ENCODE peak calls at places on chromosomes 6 and 20, in five cellular contexts. One of them, this sample, is unnamed.

GRCh38 chr20:41110012-41110411 is 27.3 kb upstream of the PLCG1 start:
- DNase-seq in HCT116: no peak
- DNase-seq in GM12878: no peak
- DNase-seq in SK-N-SH: no peak
- DNase-seq in K562: no peak
- DNase-seq in this sample: no peak

GRCh38 chr6:32082951-32083350 is 26.2 kb downstream of the TNXB start:
- DNase-seq in HCT116: no peak
- DNase-seq in GM12878: no peak
- DNase-seq in SK-N-SH: no peak
- DNase-seq in K562: no peak
- DNase-seq in this sample: no peak

GRCh38 chr20:17808357-17808756 is 108.6 kb downstream of the BANF2 start:
- DNase-seq in HCT116: no peak
- DNase-seq in SK-N-SH: peak
- DNase-seq in GM12878: no peak
- DNase-seq in K562: no peak
- DNase-seq in this sample: no peak

GRCh38 chr6:116251568-116252384 is 2.1 kb downstream of the TSPYL4 start:
- DNase-seq in GM12878: no peak
- DNase-seq in K562: no peak
- DNase-seq in HCT116: no peak
- DNase-seq in SK-N-SH: no peak
- DNase-seq in this sample: no peak

GRCh38 chr20:4401601-4402000 is 320.1 kb upstream of the PRND start:
- DNase-seq in K562: no peak
- DNase-seq in SK-N-SH: no peak
- DNase-seq in GM12878: no peak
- DNase-seq in HCT116: no peak
- DNase-seq in this sample: no peak

GRCh38 chr6:7912736-7913517 is 2.3 kb upstream of the TXNDC5 start:
- DNase-seq in K562: peak
- DNase-seq in GM12878: no peak
- DNase-seq in SK-N-SH: no peak
- DNase-seq in HCT116: no peak
- DNase-seq in this sample: no peak

GRCh38 chr20:61571221-61571620 is 319.2 kb downstream of the CDH4 start:
- DNase-seq in HCT116: no peak
- DNase-seq in SK-N-SH: no peak
- DNase-seq in GM12878: no peak
- DNase-seq in K562: no peak
- DNase-seq in this sample: no peak

GRCh38 chr6:28981391-28981832 is 23.7 kb downstream of the ZNF311 start:
- DNase-seq in GM12878: peak
- DNase-seq in SK-N-SH: peak
- DNase-seq in K562: no peak
- DNase-seq in HCT116: peak
- DNase-seq in this sample: no peak

GRCh38 chr20:34240698-34241615 is at the start of gene ASIP:
- DNase-seq in HCT116: no peak
- DNase-seq in SK-N-SH: no peak
- DNase-seq in K562: no peak
- DNase-seq in GM12878: no peak
- DNase-seq in this sample: no peak

GRCh38 chr6:47097092-47097945 is 55.2 kb upstream of the ADGRF1 start:
- DNase-seq in HCT116: peak
- DNase-seq in SK-N-SH: peak
- DNase-seq in GM12878: peak
- DNase-seq in K562: peak
- DNase-seq in this sample: peak

GRCh38 chr6:43861212-43861918 is 91.4 kb downstream of the VEGFA start:
- DNase-seq in K562: no peak
- DNase-seq in HCT116: no peak
- DNase-seq in SK-N-SH: no peak
- DNase-seq in GM12878: no peak
- DNase-seq in this sample: no peak

GRCh38 chr6:130674604-130675003 is 152.6 kb upstream of the SMLR1 start:
- DNase-seq in GM12878: no peak
- DNase-seq in SK-N-SH: no peak
- DNase-seq in K562: no peak
- DNase-seq in HCT116: no peak
- DNase-seq in this sample: no peak

GRCh38 chr6:46378882-46379405 is 112.3 kb downstream of the RCAN2 start:
- DNase-seq in K562: no peak
- DNase-seq in SK-N-SH: no peak
- DNase-seq in GM12878: no peak
- DNase-seq in HCT116: no peak
- DNase-seq in this sample: no peak

GRCh38 chr20:24983896-24984295 is 8.7 kb downstream of the APMAP start:
- DNase-seq in GM12878: no peak
- DNase-seq in HCT116: no peak
- DNase-seq in SK-N-SH: no peak
- DNase-seq in K562: no peak
- DNase-seq in this sample: no peak

GRCh38 chr20:24981282-24981681 is 11.3 kb downstream of the APMAP start:
- DNase-seq in GM12878: no peak
- DNase-seq in SK-N-SH: no peak
- DNase-seq in K562: no peak
- DNase-seq in HCT116: no peak
- DNase-seq in this sample: no peak

GRCh38 chr20:24979036-24979960 is 13.3 kb downstream of the APMAP start:
- DNase-seq in K562: no peak
- DNase-seq in HCT116: no peak
- DNase-seq in SK-N-SH: no peak
- DNase-seq in GM12878: no peak
- DNase-seq in this sample: no peak

GRCh38 chr20:24980321-24981053 is 12.1 kb downstream of the APMAP start:
- DNase-seq in SK-N-SH: no peak
- DNase-seq in HCT116: no peak
- DNase-seq in GM12878: no peak
- DNase-seq in K562: no peak
- DNase-seq in this sample: no peak

DNA sequence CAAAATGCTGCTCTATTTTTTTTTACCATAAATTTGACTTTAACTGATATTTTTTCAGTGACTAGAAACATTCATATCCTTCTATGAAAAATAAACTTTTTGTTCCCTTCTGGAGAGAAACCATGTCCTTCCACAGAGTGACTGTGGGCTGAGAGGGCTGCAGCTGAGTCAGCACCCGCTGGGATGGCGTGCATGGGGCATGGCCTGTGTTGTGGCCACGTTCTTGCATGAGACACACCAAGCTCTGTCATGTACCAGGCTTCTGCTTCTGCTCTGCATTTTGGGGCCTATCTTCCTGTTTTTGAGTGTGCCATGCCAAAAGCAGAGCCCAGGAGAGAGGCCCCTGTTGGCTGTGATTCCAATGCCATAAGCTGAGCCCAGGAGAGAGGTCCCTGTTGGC is 10.8 kb downstream of the APMAP start:
- DNase-seq in SK-N-SH: no peak
- DNase-seq in K562: no peak
- DNase-seq in GM12878: no peak
- DNase-seq in HCT116: no peak
- DNase-seq in this sample: no peak
- TF ChIP-seq JUND in SK-N-SH: no peak
- TF ChIP-seq JUND in K562: no peak
- TF ChIP-seq JUND in GM12878: no peak
- TF ChIP-seq JUND in HCT116: no peak
- TF ChIP-seq JUND in this sample: no peak

DNA sequence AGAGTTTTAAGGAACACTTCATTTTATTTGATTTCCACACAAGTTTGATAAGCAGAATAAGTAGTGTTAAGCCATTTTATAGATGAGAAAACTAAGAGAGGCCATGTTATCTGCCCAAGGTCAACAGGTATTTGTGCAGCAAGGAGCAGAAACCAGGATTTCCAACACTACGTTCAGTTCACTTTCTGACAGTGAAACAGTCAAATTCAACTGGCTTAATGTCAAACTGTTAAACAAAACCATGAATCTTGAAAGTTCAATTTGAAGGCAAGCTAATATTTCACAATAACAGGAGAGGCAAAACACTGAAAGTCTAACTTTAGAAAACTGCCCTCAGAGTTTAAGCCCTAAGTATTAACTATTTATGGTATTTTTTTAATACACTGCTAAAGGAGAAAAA is 32.6 kb downstream of the DTNBP1 start:
- DNase-seq in SK-N-SH: no peak
- DNase-seq in K562: no peak
- DNase-seq in GM12878: no peak
- DNase-seq in HCT116: no peak
- DNase-seq in this sample: no peak
- TF ChIP-seq JUND in SK-N-SH: no peak
- TF ChIP-seq JUND in K562: no peak
- TF ChIP-seq JUND in GM12878: no peak
- TF ChIP-seq JUND in HCT116: no peak
- TF ChIP-seq JUND in this sample: no peak

DNA sequence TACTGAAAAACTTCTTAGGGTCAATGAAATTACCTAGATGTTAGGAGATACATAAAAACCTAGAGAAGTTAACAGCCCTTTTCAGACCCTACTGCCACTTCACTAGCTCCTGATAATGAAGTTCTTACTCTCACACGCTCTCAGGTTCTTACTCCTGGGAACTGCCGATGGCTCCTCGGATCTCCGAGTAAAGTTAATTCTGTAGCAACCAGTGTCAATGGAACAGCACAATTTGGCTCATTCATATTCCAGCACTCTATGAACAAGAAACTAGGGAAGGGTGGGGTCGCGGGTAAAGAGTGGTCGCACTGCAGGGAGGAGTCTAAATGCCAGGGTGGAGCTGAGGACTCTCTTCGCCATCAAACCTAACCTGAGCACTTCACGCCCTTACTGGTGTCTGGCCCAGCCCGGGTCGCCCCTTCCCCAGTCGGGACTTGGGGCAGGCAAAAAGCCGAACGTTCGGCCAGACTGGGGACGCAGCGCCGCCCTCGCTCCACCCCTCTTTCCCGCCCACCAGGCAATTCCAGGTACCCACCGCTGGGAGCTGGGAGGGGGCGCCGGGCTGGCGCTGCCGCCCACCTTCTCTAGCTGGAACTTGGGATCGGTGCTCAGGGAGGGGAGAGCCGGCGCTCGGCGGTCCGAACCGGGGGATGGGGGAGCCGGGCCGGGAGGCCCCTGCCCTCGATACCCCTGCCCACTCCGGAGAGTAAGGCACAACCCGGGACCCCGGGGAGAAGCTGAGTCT is 744 bp downstream of the RAB23 start:
- DNase-seq in GM12878: no peak
- DNase-seq in SK-N-SH: peak
- DNase-seq in HCT116: peak
- DNase-seq in K562: peak
- DNase-seq in this sample: peak
- TF ChIP-seq JUND in GM12878: no peak
- TF ChIP-seq JUND in SK-N-SH: no peak
- TF ChIP-seq JUND in HCT116: no peak
- TF ChIP-seq JUND in K562: no peak
- TF ChIP-seq JUND in this sample: no peak

GRCh38 chr6:143592335-143592734 is 80.8 kb upstream of the FUCA2 start:
- DNase-seq in SK-N-SH: no peak
- DNase-seq in K562: peak
- DNase-seq in GM12878: no peak
- DNase-seq in HCT116: peak
- DNase-seq in this sample: no peak
- TF ChIP-seq JUND in SK-N-SH: no peak
- TF ChIP-seq JUND in K562: no peak
- TF ChIP-seq JUND in GM12878: no peak
- TF ChIP-seq JUND in HCT116: no peak
- TF ChIP-seq JUND in this sample: no peak

DNA sequence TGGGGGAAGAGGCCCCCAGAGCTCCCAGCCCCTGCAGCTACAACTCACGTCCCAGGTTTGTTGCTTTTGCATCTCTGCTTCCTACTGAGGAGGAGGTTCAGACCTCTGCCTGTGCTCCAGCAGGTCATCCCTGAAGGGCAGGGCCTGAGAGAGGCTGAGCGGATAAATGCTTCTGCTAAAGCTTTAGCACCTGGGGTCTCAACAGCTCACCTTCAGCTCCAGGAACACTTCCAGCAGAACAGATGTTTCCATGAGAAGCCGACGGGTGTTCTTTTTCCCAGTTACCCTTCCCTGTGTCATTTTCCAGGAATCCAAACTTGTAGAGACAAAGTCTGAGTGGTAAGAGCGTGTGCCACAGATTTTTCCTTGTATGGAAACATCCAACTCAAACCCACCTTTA is 208.8 kb downstream of the TBC1D7 start:
- DNase-seq in HCT116: no peak
- DNase-seq in GM12878: no peak
- DNase-seq in SK-N-SH: no peak
- DNase-seq in K562: no peak
- DNase-seq in this sample: no peak
- TF ChIP-seq JUND in HCT116: no peak
- TF ChIP-seq JUND in GM12878: no peak
- TF ChIP-seq JUND in SK-N-SH: no peak
- TF ChIP-seq JUND in K562: no peak
- TF ChIP-seq JUND in this sample: no peak

GRCh38 chr20:63976980-63977391 is 2.5 kb downstream of the SAMD10 start:
- DNase-seq in K562: no peak
- DNase-seq in SK-N-SH: peak
- DNase-seq in HCT116: no peak
- DNase-seq in GM12878: no peak
- DNase-seq in this sample: no peak
- TF ChIP-seq JUND in K562: no peak
- TF ChIP-seq JUND in SK-N-SH: no peak
- TF ChIP-seq JUND in HCT116: no peak
- TF ChIP-seq JUND in GM12878: no peak
- TF ChIP-seq JUND in this sample: no peak

GRCh38 chr20:62587757-62588402 is 54.4 kb upstream of the SLCO4A1 start:
- DNase-seq in K562: peak
- DNase-seq in SK-N-SH: no peak
- DNase-seq in GM12878: no peak
- DNase-seq in HCT116: no peak
- DNase-seq in this sample: peak
- TF ChIP-seq JUND in K562: no peak
- TF ChIP-seq JUND in SK-N-SH: no peak
- TF ChIP-seq JUND in GM12878: no peak
- TF ChIP-seq JUND in HCT116: no peak
- TF ChIP-seq JUND in this sample: no peak